ENCODE peak calls at places on chromosomes 5 and 9, in six cellular contexts. V, G, F, J, R and Y are unnamed samples.

GRCh38 chr5:101679816-101680215 is 616.3 kb downstream of the SLCO4C1 start:
- DNase-seq in V (no peak), G (peak), F (peak), J (no peak), R (no peak), Y (no peak)

GRCh38 chr9:87324613-87325194 is 173.0 kb upstream of the DAPK1 start:
- DNase-seq in V (no peak), G (peak), F (peak), J (no peak), R (peak), Y (no peak)

GRCh38 chr5:154477382-154478223 is 424 bp downstream of the HAND1 start:
- DNase-seq in V (peak), G (no peak), F (no peak), J (no peak), R (no peak), Y (peak)

GRCh38 chr9:127216210-127216887 is 48.2 kb upstream of the GARNL3 start:
- DNase-seq in V (peak), G (no peak), F (no peak), J (no peak), R (no peak), Y (no peak)

GRCh38 chr9:86948153-86948929 is 1.0 kb upstream of the GAS1 start:
- DNase-seq in V (peak), G (peak), F (peak), J (peak), R (no peak), Y (peak)

GRCh38 chr9:91395553-91396470 is 27.8 kb downstream of the NFIL3 start:
- DNase-seq in V (no peak), G (peak), F (peak), J (no peak), R (peak), Y (no peak)

GRCh38 chr5:82987188-82987587 is 90.0 kb downstream of the TMEM167A start:
- DNase-seq in V (no peak), G (no peak), F (no peak), J (no peak), R (no peak), Y (no peak)

GRCh38 chr5:159982421-159983173 is 26.3 kb upstream of the TTC1 start:
- DNase-seq in V (peak), G (no peak), F (no peak), J (no peak), R (no peak), Y (no peak)

GRCh38 chr9:88193766-88194165 is 55.5 kb upstream of the SPATA31C2 start:
- DNase-seq in V (no peak), G (no peak), F (no peak), J (no peak), R (no peak), Y (no peak)

DNA sequence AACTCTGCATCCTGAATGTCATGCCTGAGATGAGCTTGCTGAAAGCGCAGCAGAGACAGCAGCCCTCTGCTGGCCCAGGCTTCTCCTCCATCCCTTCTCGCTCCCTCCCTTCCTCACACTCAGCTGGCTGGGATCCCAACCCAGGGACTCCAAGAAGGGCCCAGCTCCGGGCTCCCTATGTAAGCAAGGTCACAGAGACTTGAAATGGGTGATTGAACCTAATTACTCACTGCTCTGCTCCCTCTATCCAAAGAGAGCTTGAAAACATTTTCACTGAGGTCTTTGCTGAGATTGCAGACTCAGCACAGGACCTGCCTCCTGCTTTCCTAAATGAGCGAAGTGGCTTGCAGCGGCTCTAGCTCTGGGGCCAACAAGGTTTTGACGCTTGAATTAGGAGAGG is 42.8 kb downstream of the RAPGEF1 start:
- DNase-seq in V (peak), G (peak), F (peak), J (no peak), R (no peak), Y (no peak)
- TF ChIP-seq CTCF in V (no peak), G (peak), F (peak), J (no peak), R (peak), Y (no peak)

GRCh38 chr5:147393866-147394265 is 116.0 kb downstream of the DPYSL3 start:
- DNase-seq in V (no peak), G (no peak), F (no peak), J (no peak), R (no peak), Y (peak)
- TF ChIP-seq CTCF in V (no peak), G (peak), F (peak), J (no peak), R (peak), Y (no peak)

DNA sequence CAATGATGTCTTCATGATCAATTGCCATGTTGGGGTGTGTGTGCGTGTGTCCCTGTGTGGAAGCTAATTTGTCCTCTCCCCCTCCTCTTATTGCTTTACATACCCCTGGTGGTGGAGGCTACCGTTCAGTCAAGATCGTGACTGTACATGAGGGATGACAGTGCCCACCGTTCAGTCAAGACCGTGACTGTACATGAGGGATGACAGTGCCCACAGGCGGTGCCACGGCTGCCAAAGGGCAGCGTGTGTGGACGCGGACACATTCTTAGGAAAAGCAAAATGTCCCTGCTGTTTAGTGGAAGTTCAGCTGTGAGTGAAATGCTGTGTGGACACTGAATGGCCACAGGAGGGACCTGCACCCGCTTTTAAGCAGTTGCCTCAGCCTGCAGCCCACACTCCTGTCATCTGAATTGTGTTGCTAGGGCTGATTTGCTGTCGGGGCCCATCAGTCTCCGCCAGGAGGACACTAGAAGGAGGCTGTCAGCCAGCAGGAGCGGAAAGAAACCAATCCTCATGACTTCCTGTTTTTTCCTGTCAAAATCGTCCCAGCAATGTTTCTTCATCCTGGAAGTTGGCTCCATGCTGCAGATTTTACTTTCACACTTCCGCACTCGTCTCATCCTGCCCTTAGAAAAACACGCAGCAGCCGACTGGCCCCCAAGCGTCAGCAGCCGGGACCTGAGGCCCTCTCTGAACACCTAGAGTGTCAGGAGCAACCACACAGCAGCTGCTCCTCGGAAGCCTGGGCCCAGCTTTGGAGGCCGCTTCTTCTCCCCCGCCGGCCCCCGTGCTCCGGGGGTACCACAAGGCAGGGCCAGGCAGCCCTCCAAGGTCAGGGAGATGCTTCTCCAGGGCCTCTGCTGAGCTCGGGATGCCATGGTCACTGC is 9.1 kb downstream of the OR2V1 start:
- DNase-seq in V (peak), G (no peak), F (no peak), J (no peak), R (no peak), Y (no peak)
- TF ChIP-seq CTCF in V (no peak), G (no peak), F (no peak), J (no peak), R (no peak), Y (no peak)

GRCh38 chr5:864492-865167 is 13.8 kb upstream of the ZDHHC11 start:
- DNase-seq in V (no peak), G (no peak), F (peak), J (no peak), R (no peak), Y (no peak)

GRCh38 chr5:865168-865521 is 14.4 kb upstream of the ZDHHC11 start:
- DNase-seq in V (no peak), G (no peak), F (no peak), J (no peak), R (no peak), Y (no peak)

GRCh38 chr5:865771-866170 is 15.0 kb upstream of the ZDHHC11 start:
- DNase-seq in V (no peak), G (no peak), F (no peak), J (no peak), R (no peak), Y (no peak)

GRCh38 chr5:868599-869135 is 17.9 kb upstream of the ZDHHC11 start:
- DNase-seq in V (no peak), G (no peak), F (no peak), J (no peak), R (no peak), Y (no peak)

DNA sequence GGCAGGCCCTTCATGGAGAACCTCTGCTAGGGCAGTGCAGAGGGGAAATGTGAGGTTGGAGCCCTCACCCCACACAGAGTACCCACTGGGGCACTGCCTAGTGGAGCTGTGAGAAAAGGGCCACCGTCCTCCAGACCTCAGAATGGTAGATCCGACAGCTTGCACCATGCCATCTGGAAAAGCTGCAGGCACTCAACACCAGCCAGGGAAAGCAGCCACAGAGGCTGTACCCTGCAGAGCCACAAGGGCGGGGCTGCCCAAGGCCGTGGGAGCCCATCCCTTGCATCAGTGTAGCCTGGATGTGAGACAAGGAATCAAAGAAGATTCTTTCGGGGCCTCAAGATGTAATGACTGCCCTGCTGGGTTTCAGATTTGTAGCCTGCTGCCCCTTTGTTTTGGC is 16.5 kb upstream of the ZDHHC11 start:
- DNase-seq in V (no peak), G (no peak), F (no peak), J (no peak), R (no peak), Y (no peak)
- TF ChIP-seq CTCF in V (no peak), G (no peak), F (no peak), J (no peak), R (no peak), Y (no peak)

GRCh38 chr5:72499730-72500129 is 7.5 kb downstream of the ZNF366 start:
- DNase-seq in V (no peak), G (no peak), F (no peak), J (no peak), R (no peak), Y (no peak)
- TF ChIP-seq CTCF in V (no peak), G (no peak), F (no peak), J (no peak), R (no peak), Y (no peak)

GRCh38 chr9:16676547-16676946 is 193.9 kb downstream of the BNC2 start:
- DNase-seq in V (no peak), G (no peak), F (no peak), J (no peak), R (no peak), Y (no peak)

GRCh38 chr9:16679327-16679821 is 191.1 kb downstream of the BNC2 start:
- DNase-seq in V (no peak), G (no peak), F (no peak), J (no peak), R (peak), Y (no peak)

GRCh38 chr9:16681659-16681990 is 188.8 kb downstream of the BNC2 start:
- DNase-seq in V (no peak), G (no peak), F (no peak), J (no peak), R (no peak), Y (no peak)

GRCh38 chr9:16675131-16675530 is 195.3 kb downstream of the BNC2 start:
- DNase-seq in V (no peak), G (no peak), F (no peak), J (no peak), R (no peak), Y (no peak)

DNA sequence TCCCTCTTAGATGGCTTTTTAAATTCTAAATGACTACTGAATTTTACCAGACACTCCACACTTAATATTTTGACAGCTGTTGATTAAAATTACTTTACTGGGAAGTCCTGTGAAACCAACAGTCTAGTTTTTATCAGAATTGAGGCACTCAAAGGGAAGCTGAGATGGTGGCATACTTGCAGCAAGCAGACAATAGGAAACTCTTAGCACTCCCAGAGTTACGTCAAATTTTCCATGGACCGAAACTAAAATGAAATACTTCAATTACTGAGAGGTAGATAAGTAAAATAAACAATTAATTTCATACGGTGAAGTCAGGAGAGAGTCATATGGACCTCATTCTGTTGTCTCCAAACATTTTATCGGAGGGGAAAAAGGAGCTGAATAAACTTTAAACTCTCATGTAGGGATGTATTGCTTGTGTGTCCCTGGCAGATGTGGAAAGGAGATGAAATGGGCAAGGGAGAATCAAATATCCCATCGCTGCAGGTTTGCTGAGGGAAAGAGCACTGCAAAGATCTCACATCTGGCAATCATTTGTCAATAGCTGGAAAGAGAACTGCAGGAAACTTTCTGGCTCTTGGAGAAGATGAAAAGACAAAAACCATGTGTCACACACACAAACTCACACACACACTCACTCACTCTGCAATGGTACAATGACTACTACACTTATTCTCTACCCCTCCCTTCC is 189.4 kb downstream of the BNC2 start:
- DNase-seq in V (no peak), G (peak), F (peak), J (no peak), R (peak), Y (no peak)
- TF ChIP-seq CTCF in V (no peak), G (no peak), F (no peak), J (no peak), R (no peak), Y (no peak)

DNA sequence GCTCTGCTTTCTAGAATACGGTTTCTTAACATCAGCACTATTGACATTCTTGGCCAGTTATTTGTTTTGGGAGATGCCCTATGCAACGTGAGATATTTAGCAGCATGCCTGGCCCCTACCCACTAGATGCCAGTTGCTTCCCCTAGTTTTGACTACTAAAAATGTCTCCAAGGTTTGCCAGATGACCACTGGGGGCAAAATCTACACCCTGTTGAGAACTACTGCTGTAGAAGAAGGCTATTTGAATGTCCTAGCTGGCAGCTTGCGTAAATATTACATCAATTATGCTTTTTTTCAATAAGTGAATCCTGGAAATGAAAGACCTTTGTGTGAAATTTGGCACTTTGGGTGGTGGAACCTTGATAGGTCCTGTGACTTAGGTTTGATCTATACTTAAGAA is 5.0 kb downstream of the NCBP1 start:
- DNase-seq in V (no peak), G (no peak), F (no peak), J (no peak), R (no peak), Y (no peak)
- TF ChIP-seq CTCF in V (no peak), G (no peak), F (no peak), J (no peak), R (no peak), Y (no peak)

GRCh38 chr5:86983208-86983607 is 284.5 kb upstream of the RASA1 start:
- DNase-seq in V (no peak), G (no peak), F (no peak), J (no peak), R (no peak), Y (no peak)

GRCh38 chr5:86981898-86982297 is 285.8 kb upstream of the RASA1 start:
- DNase-seq in V (no peak), G (no peak), F (no peak), J (no peak), R (no peak), Y (no peak)

DNA sequence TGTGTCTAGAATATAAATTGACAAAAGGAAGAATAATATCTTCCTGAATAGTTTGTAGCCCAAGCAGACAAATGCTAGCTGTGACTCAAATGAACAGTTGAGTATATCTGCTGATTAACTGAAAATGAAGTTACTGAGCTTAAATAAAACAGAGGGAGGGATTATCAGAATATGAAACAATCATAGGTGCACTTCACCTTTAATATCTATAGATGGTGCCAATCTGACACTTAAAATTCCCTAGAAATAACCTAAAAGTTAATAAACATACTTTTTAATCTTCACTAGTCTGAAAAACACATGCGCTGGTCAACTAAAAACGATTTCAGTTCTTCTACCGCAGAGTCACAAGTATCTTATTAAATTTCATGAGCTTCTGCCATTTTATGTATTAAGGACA is 280.8 kb upstream of the RASA1 start:
- DNase-seq in V (no peak), G (no peak), F (no peak), J (no peak), R (no peak), Y (no peak)
- TF ChIP-seq CTCF in V (no peak), G (no peak), F (no peak), J (no peak), R (no peak), Y (no peak)

DNA sequence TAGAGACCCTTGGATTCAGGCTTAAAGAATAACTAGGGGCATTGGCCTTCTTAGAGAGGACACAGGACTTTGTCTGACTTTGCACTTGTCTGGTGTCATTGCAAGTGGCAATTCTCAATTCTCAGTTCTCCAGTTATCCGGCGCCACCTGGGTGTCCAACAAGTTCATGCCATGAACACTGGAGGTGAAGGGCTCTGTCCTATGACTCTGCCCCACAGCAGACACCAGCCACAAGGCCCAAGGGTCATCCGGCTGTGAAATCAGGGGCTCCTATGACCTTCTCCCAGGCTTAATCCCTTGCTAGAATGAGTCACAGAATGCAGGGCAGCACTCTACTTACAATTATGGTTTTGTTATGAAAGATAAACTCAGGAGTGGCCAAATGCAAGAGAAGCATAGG is 391.9 kb downstream of the GADD45G start:
- DNase-seq in V (no peak), G (no peak), F (peak), J (no peak), R (no peak), Y (peak)
- TF ChIP-seq CTCF in V (no peak), G (peak), F (no peak), J (no peak), R (peak), Y (no peak)

GRCh38 chr9:133433351-133433843 is 11.2 kb downstream of the ADAMTS13 start:
- DNase-seq in V (no peak), G (no peak), F (no peak), J (no peak), R (no peak), Y (no peak)
- TF ChIP-seq CTCF in V (no peak), G (no peak), F (no peak), J (no peak), R (no peak), Y (no peak)